ENCODE peak calls at places on chromosome 10, in five cellular contexts. B is fibroblast of lung, L is A549, D is sigmoid colon, V is pancreas. Y is an unnamed sample.

GRCh38 chr10:70055550-70055949 is 2.9 kb downstream of the MACROH2A2 start:
- DNase-seq in B (peak; percentile 44), L (no peak), D (no peak), V (no peak), Y (no peak)

GRCh38 chr10:78512205-78512550 is 478.5 kb downstream of the RPS24 start:
- DNase-seq in B (no peak), L (no peak), D (no peak), V (no peak), Y (no peak)

GRCh38 chr10:119737827-119738226 is 12.0 kb downstream of the INPP5F start:
- DNase-seq in B (peak; percentile 91), L (peak; percentile 81), D (no peak), V (no peak), Y (peak; percentile 81)

GRCh38 chr10:107803541-107803940 is 639.0 kb upstream of the SORCS1 start:
- DNase-seq in B (no peak), L (no peak), D (no peak), V (no peak), Y (no peak)

GRCh38 chr10:3470191-3470590 is 297.6 kb upstream of the PITRM1 start:
- DNase-seq in B (no peak), L (no peak), D (no peak), V (no peak), Y (no peak)

GRCh38 chr10:133115981-133116380 is 28.3 kb downstream of the ADGRA1 start:
- DNase-seq in B (no peak), L (no peak), D (no peak), V (no peak), Y (no peak)

GRCh38 chr10:15306881-15307280 is 64.2 kb downstream of the FAM171A1 start:
- DNase-seq in B (no peak), L (no peak), D (no peak), V (no peak), Y (no peak)

GRCh38 chr10:22427890-22428571 is 82.7 kb downstream of the SPAG6 start:
- DNase-seq in B (peak; percentile 94), L (peak; percentile 51), D (no peak), V (no peak), Y (peak; percentile 90)

GRCh38 chr10:33122014-33122788 is 164.2 kb upstream of the ITGB1 start:
- DNase-seq in B (peak; percentile 97), L (peak; percentile 29), D (no peak), V (no peak), Y (peak; percentile 88)

GRCh38 chr10:63208981-63209380 is 75.9 kb downstream of the NRBF2 start:
- DNase-seq in B (peak; percentile 72), L (no peak), D (no peak), V (no peak), Y (peak; percentile 30)

GRCh38 chr10:11397980-11398580 is 213.4 kb downstream of the USP6NL start:
- DNase-seq in B (peak; percentile 63), L (no peak), D (peak; percentile 78), V (no peak), Y (peak; percentile 41)

GRCh38 chr10:44857363-44858016 is 53.6 kb upstream of the TMEM72 start:
- DNase-seq in B (peak; percentile 98), L (peak; percentile 41), D (peak; percentile 77), V (peak; percentile 86), Y (peak; percentile 92)

GRCh38 chr10:23945845-23946244 is 263.1 kb upstream of the KIAA1217 start:
- DNase-seq in B (no peak), L (no peak), D (no peak), V (no peak), Y (no peak)

GRCh38 chr10:112269266-112269665 is 13.9 kb upstream of the TECTB start:
- DNase-seq in B (peak; percentile 18), L (no peak), D (no peak), V (no peak), Y (peak; percentile 35)

GRCh38 chr10:77104459-77104980 is 533.1 kb downstream of the KCNMA1 start:
- DNase-seq in B (peak; percentile 99), L (no peak), D (peak; percentile 86), V (no peak), Y (peak; percentile 97)

DNA sequence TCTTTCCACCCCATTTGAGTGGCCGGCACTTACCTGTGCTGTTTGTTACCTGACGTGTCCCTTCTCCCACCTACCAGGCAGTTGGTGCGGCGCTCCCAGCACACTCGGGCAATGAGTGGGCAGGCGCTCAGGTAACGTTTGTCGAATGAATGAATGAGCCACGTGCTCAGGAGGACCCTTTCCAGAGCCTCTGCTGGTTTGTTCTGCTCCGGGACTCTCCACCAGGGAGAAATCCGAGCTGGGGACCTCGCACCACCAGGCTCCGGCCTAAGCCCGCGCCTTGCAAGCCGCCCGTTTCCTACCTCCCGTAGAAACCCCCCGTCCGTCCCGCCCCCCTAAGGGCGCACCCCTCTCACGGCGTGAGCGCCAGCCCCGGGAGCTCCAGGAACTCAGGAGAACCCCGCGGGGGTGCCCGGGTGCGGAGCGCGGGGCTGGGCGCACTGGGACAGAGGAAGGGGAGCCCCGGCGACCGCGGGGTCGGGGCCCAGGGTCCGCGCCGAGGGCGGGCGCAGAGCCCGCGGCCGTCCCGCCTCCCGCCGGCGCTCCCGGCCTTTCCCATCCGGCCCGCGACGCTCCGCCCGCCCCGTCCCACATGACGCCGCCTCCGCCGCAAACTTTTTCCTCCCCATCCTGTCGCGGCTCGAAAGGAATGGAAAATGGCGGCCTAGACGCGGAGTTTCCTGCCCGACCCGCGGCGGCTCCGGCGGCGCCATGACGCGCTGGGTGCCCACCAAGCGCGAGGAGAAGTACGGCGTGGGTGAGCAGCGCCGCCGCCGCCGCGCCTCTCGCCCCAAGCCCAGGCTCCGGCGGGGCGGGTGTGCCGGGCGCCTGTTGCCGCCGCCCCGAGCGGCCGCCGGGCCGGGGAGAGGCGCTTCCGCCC is at the start of gene DOCK1:
- DNase-seq in B (peak; percentile 73), L (peak; percentile 75), D (peak; percentile 83), V (peak; percentile 86), Y (peak; percentile 61)
- H3K4me3 ChIP-seq in B (peak within 1 kb of the TSS; percentile 67), L (peak within 1 kb of the TSS; percentile 87), D (peak within 1 kb of the TSS; percentile 99), V (peak within 1 kb of the TSS; percentile 84), Y (peak within 1 kb of the TSS; percentile 76)

GRCh38 chr10:104303594-104304178 is 34.6 kb downstream of the ITPRIP start:
- DNase-seq in B (no peak), L (no peak), D (no peak), V (no peak), Y (no peak)

GRCh38 chr10:104300002-104300735 is 31.2 kb downstream of the GSTO2 start:
- DNase-seq in B (peak; percentile 99), L (peak; percentile 24), D (peak; percentile 88), V (no peak), Y (peak; percentile 100)

GRCh38 chr10:104304346-104304745 is 33.9 kb downstream of the ITPRIP start:
- DNase-seq in B (no peak), L (no peak), D (no peak), V (no peak), Y (no peak)

GRCh38 chr10:104300736-104301292 is 31.8 kb downstream of the GSTO2 start:
- DNase-seq in B (peak; percentile 99), L (peak; percentile 59), D (peak; percentile 91), V (no peak), Y (peak; percentile 92)

GRCh38 chr10:104301907-104302690 is 33.1 kb downstream of the GSTO2 start:
- DNase-seq in B (no peak), L (no peak), D (no peak), V (no peak), Y (no peak)
- TF ChIP-seq CTCF in B (no peak), L (no peak), D (no peak), V (no peak), Y (peak; percentile 14)

GRCh38 chr10:102649770-102650654 is 5.7 kb downstream of the TRIM8 start:
- DNase-seq in B (no peak), L (no peak), D (no peak), V (no peak), Y (no peak)

GRCh38 chr10:102648889-102649752 is 4.8 kb downstream of the TRIM8 start:
- DNase-seq in B (no peak), L (no peak), D (no peak), V (peak; percentile 68), Y (no peak)

GRCh38 chr10:102652170-102652926 is 8.1 kb downstream of the TRIM8 start:
- DNase-seq in B (no peak), L (no peak), D (no peak), V (no peak), Y (no peak)

GRCh38 chr10:102651455-102652169 is 7.3 kb downstream of the TRIM8 start:
- DNase-seq in B (no peak), L (no peak), D (no peak), V (no peak), Y (no peak)

GRCh38 chr10:102650655-102651454 is 6.6 kb downstream of the TRIM8 start:
- DNase-seq in B (no peak), L (no peak), D (no peak), V (no peak), Y (no peak)
- H3K4me3 ChIP-seq in B (no peak overlapping the region), L (no peak overlapping the region), D (no peak overlapping the region), V (no peak overlapping the region), Y (peak overlapping the region; percentile 28)

GRCh38 chr10:96625173-96625572 is 38.4 kb upstream of the TM9SF3 start:
- DNase-seq in B (no peak), L (no peak), D (no peak), V (no peak), Y (no peak)

GRCh38 chr10:96627292-96627691 is 40.5 kb upstream of the TM9SF3 start:
- DNase-seq in B (no peak), L (no peak), D (no peak), V (no peak), Y (no peak)

GRCh38 chr10:96622330-96622729 is 35.5 kb upstream of the TM9SF3 start:
- DNase-seq in B (no peak), L (no peak), D (no peak), V (no peak), Y (no peak)

DNA sequence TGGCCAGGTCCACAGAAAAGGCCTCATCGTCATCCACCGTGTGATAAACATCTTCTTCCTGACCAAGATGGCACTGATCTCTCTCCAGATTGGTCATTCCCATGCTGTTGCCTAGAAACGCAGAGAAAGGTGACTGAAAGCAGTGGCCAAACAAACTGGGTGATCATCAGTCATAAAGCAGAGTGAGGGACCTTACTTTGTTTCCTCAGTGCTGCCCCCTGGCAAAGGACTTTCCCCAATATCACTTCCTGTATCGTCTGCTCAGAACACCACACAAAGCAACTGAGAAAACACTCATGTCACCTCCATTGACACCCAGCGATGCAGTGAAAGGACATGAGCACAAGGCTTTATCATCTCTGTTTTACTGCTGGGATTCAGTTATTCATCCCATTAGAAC is 40.0 kb upstream of the TM9SF3 start:
- DNase-seq in B (no peak), L (peak; percentile 21), D (no peak), V (no peak), Y (no peak)
- TF ChIP-seq CTCF in B (no peak), L (no peak), D (no peak), V (no peak), Y (no peak)